ENCODE peak calls at places on chromosome 12, in four cellular contexts. I is HepG2; J is endothelial cell of umbilical vein; K is CD4-positive, CD25-positive, alpha-beta regulatory T cell. H is an unnamed sample.
A peak's percentile ranks its signal among the peaks of the same experiment; 100 is the strongest.

GRCh38 chr12:122834921-122835692 is at the start of gene HIP1R:
- DNase-seq in I (no peak), J (peak; percentile 34), K (peak; percentile 57), H (no peak)

GRCh38 chr12:78249578-78249977 is 418.9 kb downstream of the NAV3 start:
- DNase-seq in I (no peak), J (no peak), K (no peak), H (no peak)

GRCh38 chr12:26678697-26679660 is 154.0 kb downstream of the ITPR2 start:
- DNase-seq in I (no peak), J (peak; percentile 77), K (no peak), H (peak; percentile 15)

GRCh38 chr12:117850048-117850447 is 118.7 kb downstream of the KSR2 start:
- DNase-seq in I (peak; percentile 63), J (peak; percentile 54), K (no peak), H (peak; percentile 50)

GRCh38 chr12:28378749-28379148 is 188.5 kb downstream of the CCDC91 start:
- DNase-seq in I (no peak), J (no peak), K (no peak), H (peak; percentile 12)

GRCh38 chr12:25592725-25593495 is 39.8 kb upstream of the LMNTD1 start:
- DNase-seq in I (no peak), J (no peak), K (no peak), H (peak; percentile 16)

GRCh38 chr12:57008113-57008687 is 1.9 kb upstream of the ZBTB39 start:
- DNase-seq in I (peak; percentile 59), J (peak; percentile 73), K (no peak), H (no peak)

GRCh38 chr12:31618228-31619025 is 27.5 kb upstream of the DENND5B start:
- DNase-seq in I (no peak), J (peak; percentile 48), K (no peak), H (no peak)

GRCh38 chr12:22658214-22658613 is 33.2 kb downstream of the ETNK1 start:
- DNase-seq in I (no peak), J (peak; percentile 64), K (no peak), H (no peak)

GRCh38 chr12:62618948-62619347 is 152.3 kb downstream of the MON2 start:
- DNase-seq in I (no peak), J (peak; percentile 48), K (no peak), H (peak; percentile 63)

GRCh38 chr12:19885987-19886804 is 446.9 kb downstream of the AEBP2 start:
- DNase-seq in I (peak; percentile 16), J (no peak), K (no peak), H (no peak)

GRCh38 chr12:48119834-48120195 is 651 bp downstream of the PFKM start:
- DNase-seq in I (no peak), J (no peak), K (no peak), H (no peak)

DNA sequence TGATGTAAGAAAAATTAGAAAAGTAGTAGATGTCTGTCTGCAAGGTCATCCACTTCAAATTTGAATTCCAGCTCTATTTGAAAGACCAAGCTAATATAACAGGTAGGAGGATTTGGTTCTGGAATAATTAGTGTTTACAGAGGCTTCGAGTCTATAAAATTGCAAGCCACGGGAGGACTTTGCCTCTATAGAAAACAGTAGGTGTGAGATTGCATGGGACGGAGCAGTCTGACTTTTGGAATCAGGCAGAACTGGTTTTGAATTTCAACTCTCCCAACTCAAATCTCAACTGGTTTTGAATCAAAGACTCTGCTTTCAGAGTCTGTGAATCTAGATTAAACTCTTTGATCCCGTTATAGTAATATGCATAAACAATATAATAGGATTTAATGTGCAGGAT is 82.4 kb downstream of the PIK3C2G start:
- DNase-seq in I (no peak), J (no peak), K (no peak), H (no peak)
- H3K4me1 ChIP-seq in I (no peaks in the 10 kb centered on the region), J (no peaks in the 10 kb centered on the region), K (no peaks in the 10 kb centered on the region), H (no peaks in the 10 kb centered on the region)

DNA sequence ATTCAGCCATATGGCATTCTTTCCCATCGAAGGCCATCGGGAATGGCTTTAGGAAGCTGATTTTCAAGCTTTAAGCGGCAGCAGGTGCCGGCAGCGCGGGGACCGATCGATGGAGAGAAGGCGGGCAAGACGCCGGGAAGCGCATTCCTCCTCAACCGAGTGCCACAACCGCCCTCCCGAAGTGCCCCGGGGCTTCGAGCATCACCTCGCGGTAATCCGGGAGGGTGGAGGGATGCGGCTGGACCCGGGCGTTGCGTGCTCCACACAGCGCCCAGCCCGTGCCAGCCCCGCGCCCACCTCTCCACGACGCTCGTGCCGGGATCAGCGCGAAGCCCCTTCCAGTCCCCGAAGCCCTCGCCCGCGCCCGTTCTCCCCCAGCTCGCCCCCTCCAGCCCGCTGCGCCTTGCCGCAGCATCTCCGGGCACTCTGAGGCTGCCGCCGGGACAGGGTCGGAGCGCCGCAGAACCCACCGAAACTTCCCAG is 3.2 kb downstream of the USP44 start:
- DNase-seq in I (no peak), J (peak; percentile 32), K (no peak), H (no peak)
- H3K27me3 ChIP-seq in I (peaks cover 35% of the 10 kb centered on the region), J (peaks cover 14% of the 10 kb centered on the region), K (peaks cover 10% of the 10 kb centered on the region), H (peaks cover 10% of the 10 kb centered on the region)

DNA sequence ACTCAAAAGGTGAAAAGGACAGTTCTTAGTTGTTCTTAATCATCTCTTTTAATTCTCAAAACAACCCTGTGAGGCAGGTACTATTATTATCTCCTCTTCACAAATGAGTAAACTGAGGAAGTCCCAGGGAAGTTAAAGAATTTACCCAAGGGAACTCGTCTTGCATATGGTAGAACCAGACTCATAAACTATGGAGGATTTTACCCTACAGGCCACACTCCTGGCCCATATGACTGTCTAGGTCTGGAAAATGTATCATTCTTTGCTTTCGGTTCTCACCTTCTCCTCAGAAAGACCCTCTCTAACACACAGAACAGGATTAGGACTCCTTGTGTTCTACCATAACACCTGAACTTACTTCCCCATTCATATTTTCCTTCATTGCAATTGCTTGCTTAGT is 18.9 kb downstream of the SOX5 start:
- DNase-seq in I (no peak), J (no peak), K (no peak), H (no peak)
- H3K4me3 ChIP-seq in I (no peak overlapping the region), J (no peak overlapping the region), K (no peak overlapping the region), H (no peak overlapping the region)

GRCh38 chr12:7108928-7109920 is at the start of gene C1RL:
- DNase-seq in I (peak; percentile 89), J (peak; percentile 74), K (peak; percentile 70), H (peak; percentile 89)
- H3K4me1 ChIP-seq in I (peaks cover 25% of the 10 kb centered on the region), J (peaks cover 8% of the 10 kb centered on the region), K (peaks cover 21% of the 10 kb centered on the region), H (no peaks in the 10 kb centered on the region)

DNA sequence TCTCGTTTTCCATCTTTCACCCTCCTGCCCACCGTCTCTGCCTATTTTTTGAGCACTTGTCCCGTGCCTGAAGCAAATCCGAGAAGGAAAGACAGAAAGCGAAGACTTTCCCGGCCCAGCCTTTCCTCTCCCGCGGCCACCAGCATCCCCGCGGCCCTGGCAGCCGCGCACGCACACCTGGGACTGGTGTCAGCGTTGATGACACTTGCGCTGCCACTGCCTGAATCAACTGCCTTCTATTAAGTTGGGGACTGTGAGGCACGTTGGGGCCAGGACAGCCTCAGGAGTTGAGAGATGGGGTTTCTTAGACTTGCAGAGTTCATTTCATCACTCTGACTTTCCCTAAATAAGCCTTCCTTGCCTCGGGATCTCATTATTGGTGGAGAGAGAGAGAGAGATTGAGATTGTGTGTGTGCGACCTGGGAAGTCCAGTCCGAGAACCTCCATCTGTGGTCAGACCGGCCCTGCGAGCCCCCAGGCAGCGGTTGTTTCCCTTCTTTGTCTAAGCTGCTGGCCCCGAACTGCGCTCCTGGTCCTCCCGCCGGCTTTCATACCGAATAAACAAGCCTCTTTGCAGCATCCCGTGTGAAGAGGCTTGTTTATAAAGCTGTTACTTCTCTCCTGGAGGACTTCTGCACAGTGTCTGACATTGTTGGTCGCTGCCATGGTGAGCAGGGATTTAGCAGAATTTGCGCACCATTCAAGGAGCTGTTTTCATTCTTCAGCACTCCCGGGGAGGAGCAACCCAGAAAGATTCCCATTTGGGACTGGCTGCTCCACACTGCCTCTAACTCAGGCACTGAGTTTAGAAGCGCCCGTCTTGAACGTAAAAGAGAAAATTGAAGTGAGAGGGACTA is 1.5 kb downstream of the PDZRN4 start:
- DNase-seq in I (no peak), J (peak; percentile 24), K (no peak), H (no peak)
- H3K27me3 ChIP-seq in I (peaks cover 25% of the 10 kb centered on the region), J (peaks cover 39% of the 10 kb centered on the region), K (peaks cover 23% of the 10 kb centered on the region), H (peaks cover 41% of the 10 kb centered on the region)

GRCh38 chr12:121595520-121595919 is 14.7 kb upstream of the KDM2B start:
- DNase-seq in I (no peak), J (no peak), K (no peak), H (no peak)

GRCh38 chr12:121592323-121592722 is 11.5 kb upstream of the KDM2B start:
- DNase-seq in I (no peak), J (no peak), K (no peak), H (no peak)

GRCh38 chr12:121596526-121596925 is 15.7 kb upstream of the KDM2B start:
- DNase-seq in I (no peak), J (no peak), K (no peak), H (no peak)

GRCh38 chr12:121590476-121591143 is 9.8 kb upstream of the KDM2B start:
- DNase-seq in I (peak; percentile 58), J (no peak), K (peak; percentile 55), H (peak; percentile 81)
- H3K4me3 ChIP-seq in I (peak overlapping the region; percentile 50), J (no peak overlapping the region), K (peak overlapping the region; percentile 88), H (peak overlapping the region; percentile 4)

GRCh38 chr12:109716512-109717389 is 3.1 kb downstream of the FAM222A start:
- DNase-seq in I (peak; percentile 31), J (no peak), K (no peak), H (no peak)

GRCh38 chr12:109716092-109716479 is 2.5 kb downstream of the FAM222A start:
- DNase-seq in I (no peak), J (no peak), K (no peak), H (no peak)

GRCh38 chr12:109718390-109718789 is 4.8 kb downstream of the FAM222A start:
- DNase-seq in I (no peak), J (no peak), K (no peak), H (peak; percentile 78)

GRCh38 chr12:109719123-109720022 is 5.7 kb downstream of the FAM222A start:
- DNase-seq in I (peak; percentile 66), J (no peak), K (no peak), H (no peak)

GRCh38 chr12:109717390-109718357 is 4.0 kb downstream of the FAM222A start:
- DNase-seq in I (peak; percentile 30), J (no peak), K (no peak), H (no peak)
- H3K4me1 ChIP-seq in I (peaks cover 80% of the 10 kb centered on the region), J (no peaks in the 10 kb centered on the region), K (peaks cover 8% of the 10 kb centered on the region), H (no peaks in the 10 kb centered on the region)

DNA sequence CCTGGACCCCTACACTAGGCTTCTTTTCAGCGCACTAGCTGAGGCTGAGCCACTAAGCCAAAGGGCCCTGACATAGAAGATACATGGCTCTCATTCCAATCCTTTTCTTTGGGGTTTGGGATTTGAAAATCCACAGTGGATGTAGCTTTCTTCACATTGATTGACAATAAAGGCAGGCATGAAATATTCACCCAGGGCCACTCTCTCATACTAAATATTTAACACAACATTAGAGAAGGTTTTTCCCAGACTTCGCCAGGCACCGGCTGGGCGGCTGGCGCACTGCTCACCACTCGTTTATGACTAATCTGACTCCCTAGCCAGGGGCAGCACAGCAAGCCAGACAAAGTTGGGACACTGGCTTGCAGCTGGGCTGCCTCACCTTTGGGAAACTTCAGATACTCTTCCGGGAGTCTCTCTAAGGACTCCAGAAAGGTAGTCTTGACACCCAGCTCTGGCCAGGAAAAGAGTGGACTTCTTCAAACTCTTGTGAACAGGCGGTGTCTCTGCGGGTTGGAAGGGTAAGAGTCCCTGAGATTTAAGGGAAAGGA is 699 bp upstream of the HOXC11 start:
- DNase-seq in I (no peak), J (no peak), K (no peak), H (no peak)
- H3K27me3 ChIP-seq in I (peaks cover 95% of the 10 kb centered on the region), J (peaks cover 99% of the 10 kb centered on the region), K (peaks cover 69% of the 10 kb centered on the region), H (no peaks in the 10 kb centered on the region)

H was measured in HAP-1.